ENCODE peak calls at places on chromosomes 13 and 19, in six cellular contexts. E is mucosa of descending colon, T is Peyer's patch, I is heart right ventricle, O is right lobe of liver, R is AG09309. B is an unnamed sample.

GRCh38 chr19:14952767-14953166 is 11.5 kb downstream of the OR7C2 start:
- DNase-seq in E (no peak), R (no peak), O (no peak), I (no peak), T (no peak), B (no peak)

GRCh38 chr19:30593975-30594925 is 222.1 kb downstream of the ZNF536 start:
- DNase-seq in T (no peak), E (no peak), I (no peak), R (no peak), O (no peak), B (no peak)

GRCh38 chr13:31009166-31009565 is 76.7 kb downstream of the TEX26 start:
- DNase-seq in E (no peak), I (no peak), T (no peak), R (no peak), O (no peak), B (no peak)

GRCh38 chr19:31676271-31677004 is 327.2 kb upstream of the TSHZ3 start:
- DNase-seq in I (no peak), E (peak; percentile 7), T (no peak), R (no peak), O (no peak), B (peak; percentile 16)

GRCh38 chr13:111262281-111262680 is 58.2 kb upstream of the TEX29 start:
- DNase-seq in T (no peak), E (no peak), I (no peak), O (no peak), R (no peak), B (no peak)

GRCh38 chr13:29125145-29125933 is 305.2 kb downstream of the MTUS2 start:
- DNase-seq in E (no peak), R (no peak), T (no peak), O (no peak), I (no peak), B (no peak)

GRCh38 chr13:26508885-26509284 is 48.6 kb upstream of the WASF3 start:
- DNase-seq in R (peak; percentile 77), O (peak; percentile 39), E (peak; percentile 44), I (peak; percentile 79), T (peak; percentile 80), B (peak; percentile 97)

GRCh38 chr13:109773276-109773675 is 13.1 kb downstream of the IRS2 start:
- DNase-seq in T (peak; percentile 73), R (no peak), I (no peak), O (no peak), E (no peak), B (no peak)

GRCh38 chr13:113307491-113307890 is 10.5 kb downstream of the LAMP1 start:
- DNase-seq in T (no peak), E (no peak), R (no peak), O (no peak), I (no peak), B (no peak)

GRCh38 chr19:5803752-5804515 is 933 bp upstream of the NRTN start:
- DNase-seq in T (peak; percentile 94), I (peak; percentile 88), O (peak; percentile 93), E (peak; percentile 91), R (no peak), B (peak; percentile 72)
- H3K4me3 ChIP-seq in T (no peak overlapping the region), I (peak overlapping the region; percentile 49), O (peak overlapping the region; percentile 44), E (no peak overlapping the region), R (peak overlapping the region; percentile 40), B (peak overlapping the region; percentile 48)

DNA sequence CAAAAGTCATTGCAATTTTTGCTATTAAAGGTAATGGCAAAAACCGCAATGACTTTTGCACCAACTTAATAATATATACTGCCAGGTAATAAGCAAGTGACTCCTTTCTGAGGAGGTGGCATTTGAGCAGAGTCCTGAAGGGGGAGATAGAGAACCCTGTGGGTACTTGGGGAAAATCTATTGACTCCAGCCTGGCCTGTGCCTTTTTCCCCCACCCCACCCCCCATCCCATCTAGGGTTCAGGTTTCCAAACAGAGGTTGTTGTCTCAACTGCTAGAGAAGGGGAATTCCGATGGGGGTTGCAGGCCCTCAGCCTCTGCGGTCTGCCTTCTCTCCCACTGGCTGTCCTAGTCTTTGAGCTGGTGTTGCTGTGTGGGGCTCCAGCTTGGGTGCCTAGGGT is 11.5 kb downstream of the S1PR2 start:
- DNase-seq in I (no peak), R (no peak), O (peak; percentile 25), T (no peak), E (peak; percentile 25), B (peak; percentile 46)
- TF ChIP-seq CTCF in I (peak; percentile 9), R (peak; percentile 41), O (peak; percentile 37), T (peak; percentile 39), E (no peak), B (peak; percentile 56)

DNA sequence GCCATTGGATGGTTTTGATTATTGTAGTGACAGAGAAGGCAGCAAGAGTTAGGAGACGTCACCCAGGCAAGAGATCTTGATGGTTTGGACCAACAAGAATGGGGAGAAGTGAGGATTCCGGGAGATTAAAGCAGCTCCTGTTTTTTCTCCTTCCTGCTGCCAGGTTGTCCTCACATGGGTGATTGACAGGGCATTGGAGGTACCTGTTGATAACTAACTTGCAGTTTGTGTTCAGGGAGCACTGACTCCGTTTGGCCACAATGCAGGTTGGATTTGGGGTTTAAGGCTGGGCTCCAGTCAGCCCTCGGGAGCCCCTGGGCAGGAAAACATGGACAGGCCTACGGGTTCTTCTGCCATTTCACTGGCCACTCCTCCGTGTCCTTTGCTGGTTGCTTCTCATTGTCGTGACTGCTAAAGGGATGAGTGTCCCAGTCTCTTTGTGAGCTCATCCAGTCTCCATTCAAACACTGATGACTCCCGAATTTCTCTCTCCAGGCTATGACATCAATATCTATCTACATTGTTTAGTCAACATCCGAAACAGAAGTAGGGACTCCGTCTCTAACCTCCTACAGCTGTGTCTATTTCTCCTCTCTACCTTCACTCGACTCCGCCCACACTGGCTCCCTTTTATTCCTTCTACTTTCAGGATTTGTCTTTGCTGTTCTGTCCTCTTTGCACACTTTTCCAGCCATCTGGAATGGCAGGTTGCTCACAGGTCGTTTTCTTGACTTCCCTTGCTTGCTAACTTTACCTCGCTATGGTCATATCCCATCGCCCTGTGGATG is 1.3 kb upstream of the PTOV1 start:
- DNase-seq in T (no peak), R (no peak), O (no peak), E (no peak), I (no peak), B (no peak)
- H3K4me3 ChIP-seq in T (no peak overlapping the region), R (no peak overlapping the region), O (peak overlapping the region; percentile 91), E (no peak overlapping the region), I (peak overlapping the region; percentile 74), B (peak overlapping the region; percentile 90)

GRCh38 chr13:101739382-101740178 is 287.1 kb downstream of the ITGBL1 start:
- DNase-seq in E (peak; percentile 9), O (no peak), I (no peak), R (no peak), T (no peak), B (no peak)
- TF ChIP-seq CTCF in E (no peak), O (no peak), I (no peak), R (no peak), T (no peak), B (no peak)

GRCh38 chr19:45251452-45252354 is 632 bp downstream of the MARK4 start:
- DNase-seq in I (peak; percentile 38), R (no peak), O (no peak), E (no peak), T (no peak), B (peak; percentile 11)
- H3K4me3 ChIP-seq in I (peak overlapping the region; percentile 93), R (peak overlapping the region; percentile 85), O (peak overlapping the region; percentile 81), E (peak overlapping the region; percentile 57), T (peak overlapping the region; percentile 85), B (peak overlapping the region; percentile 81)

DNA sequence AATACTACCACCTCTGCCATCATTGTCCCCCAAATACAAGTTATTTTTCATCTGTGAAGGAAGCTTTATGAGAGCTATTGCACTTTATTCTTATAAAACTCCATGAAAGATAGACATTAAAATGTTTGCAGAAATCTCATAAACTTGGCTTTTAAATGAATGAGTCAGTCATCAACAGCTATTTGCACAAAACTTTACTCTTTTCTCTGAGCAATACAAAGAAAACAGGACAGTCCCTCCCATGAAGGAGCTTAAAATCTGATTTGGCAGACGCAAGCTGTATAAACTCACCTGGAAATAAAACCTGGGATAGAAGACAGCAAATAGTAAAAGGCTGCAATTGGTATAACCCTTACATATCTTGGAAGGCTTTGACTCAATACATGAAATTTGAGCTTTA is 16.6 kb upstream of the RCBTB1 start:
- DNase-seq in I (no peak), T (no peak), E (no peak), O (no peak), R (no peak), B (no peak)
- TF ChIP-seq CTCF in I (no peak), T (no peak), E (no peak), O (no peak), R (no peak), B (no peak)

DNA sequence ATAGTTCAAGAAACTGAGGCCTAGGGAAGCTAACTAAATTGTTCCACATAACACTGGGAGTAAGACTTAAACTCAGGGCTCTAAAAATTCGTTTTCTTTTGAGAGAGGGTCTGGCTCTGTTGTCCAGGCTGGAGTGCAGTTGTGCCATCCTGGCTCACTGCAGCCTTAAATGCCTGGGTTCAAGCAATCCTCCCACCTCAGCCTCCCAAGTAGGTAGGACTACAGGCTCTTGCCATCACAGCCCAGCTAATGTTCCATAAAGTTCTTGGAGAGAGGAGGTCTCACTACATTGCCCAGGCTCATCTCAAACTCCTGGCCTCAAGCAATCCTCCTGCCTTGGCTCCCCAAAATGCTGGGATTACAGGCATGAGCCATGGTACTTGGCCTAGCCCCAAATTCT is 10.7 kb downstream of the ZMYM5 start:
- DNase-seq in E (no peak), R (no peak), O (no peak), T (no peak), I (no peak), B (no peak)
- H3K4me3 ChIP-seq in E (no peak overlapping the region), R (no peak overlapping the region), O (no peak overlapping the region), T (no peak overlapping the region), I (no peak overlapping the region), B (no peak overlapping the region)

DNA sequence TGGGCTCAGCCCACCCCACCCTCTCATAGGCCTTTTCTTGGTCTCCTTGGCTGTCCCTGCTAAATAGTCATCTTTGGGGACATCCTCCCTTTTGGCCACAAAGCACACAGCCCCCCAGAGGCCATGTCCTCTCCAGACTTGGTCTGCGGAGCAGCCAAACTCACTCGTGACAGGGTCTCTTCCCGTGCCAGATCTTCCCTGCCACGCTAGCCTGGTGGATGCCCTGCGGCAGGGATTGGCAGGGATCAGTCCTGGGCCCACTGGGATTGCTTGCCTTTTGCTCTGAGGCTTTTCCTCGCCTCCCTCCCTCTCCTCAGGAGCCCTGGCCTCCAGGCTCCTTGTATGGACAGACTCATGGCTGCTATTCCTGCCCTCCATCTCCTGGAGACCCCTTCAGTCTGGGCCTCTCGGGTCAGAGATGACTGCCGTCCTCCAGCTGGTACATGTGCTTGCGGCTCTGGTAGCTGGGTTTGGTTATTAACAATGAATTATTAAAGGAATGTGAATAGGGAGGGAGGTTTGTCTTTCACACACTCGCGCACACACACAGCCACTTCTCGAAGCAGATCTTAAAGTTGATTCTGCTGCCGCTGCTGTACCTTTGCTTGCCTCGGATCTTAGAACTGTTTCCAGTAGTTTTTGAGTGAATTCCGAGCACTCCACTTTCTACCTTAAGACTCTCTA is 45.1 kb downstream of the NFIX start:
- DNase-seq in R (no peak), T (no peak), E (no peak), I (no peak), O (no peak), B (peak; percentile 34)
- TF ChIP-seq CTCF in R (no peak), T (no peak), E (no peak), I (no peak), O (no peak), B (no peak)

B was measured in fibroblast of the aortic adventitia.